ENCODE peak calls at places on chromosome 16, in six cellular contexts. Y, K, A, D, X and I are unnamed samples.

GRCh38 chr16:29995330-29995910 is at the start of gene HIRIP3:
- DNase-seq in D (peak), Y (peak), A (peak), X (peak), K (peak), I (peak)

GRCh38 chr16:76653390-76654026 is 376.3 kb downstream of the CNTNAP4 start:
- DNase-seq in X (no peak), A (peak), D (no peak), K (no peak), Y (no peak), I (no peak)

GRCh38 chr16:23795369-23795768 is 40.4 kb upstream of the PRKCB start:
- DNase-seq in X (no peak), D (no peak), Y (no peak), A (no peak), K (no peak), I (no peak)

GRCh38 chr16:58128181-58128631 is 975 bp downstream of the CFAP20 start:
- DNase-seq in K (peak), D (no peak), A (no peak), Y (no peak), X (no peak), I (no peak)

GRCh38 chr16:8048433-8048832 is 541.9 kb downstream of the TMEM114 start:
- DNase-seq in K (no peak), Y (no peak), A (no peak), X (no peak), D (no peak), I (no peak)

GRCh38 chr16:67000384-67001158 is 12.2 kb downstream of the CES4A start:
- DNase-seq in K (peak), A (peak), D (peak), X (peak), Y (no peak), I (peak)

GRCh38 chr16:24045641-24046040 is 209.9 kb downstream of the PRKCB start:
- DNase-seq in Y (no peak), D (no peak), K (no peak), X (no peak), A (peak), I (no peak)

GRCh38 chr16:65782537-65783290 is 583.8 kb upstream of the CDH5 start:
- DNase-seq in K (no peak), X (no peak), Y (no peak), A (no peak), D (peak), I (no peak)

GRCh38 chr16:84184775-84185174 is 2.1 kb downstream of the TAF1C start:
- DNase-seq in X (no peak), A (no peak), D (no peak), Y (no peak), K (peak), I (no peak)

GRCh38 chr16:13866073-13866472 is 53.9 kb upstream of the ERCC4 start:
- DNase-seq in A (peak), K (peak), X (peak), D (peak), Y (no peak), I (no peak)

GRCh38 chr16:70460737-70461261 is 6.4 kb downstream of the FCSK start:
- DNase-seq in Y (no peak), A (peak), D (no peak), X (no peak), K (no peak), I (no peak)

GRCh38 chr16:1613728-1614225 is 1.6 kb downstream of the CRAMP1 start:
- DNase-seq in A (peak), D (peak), Y (no peak), X (no peak), K (no peak), I (no peak)

DNA sequence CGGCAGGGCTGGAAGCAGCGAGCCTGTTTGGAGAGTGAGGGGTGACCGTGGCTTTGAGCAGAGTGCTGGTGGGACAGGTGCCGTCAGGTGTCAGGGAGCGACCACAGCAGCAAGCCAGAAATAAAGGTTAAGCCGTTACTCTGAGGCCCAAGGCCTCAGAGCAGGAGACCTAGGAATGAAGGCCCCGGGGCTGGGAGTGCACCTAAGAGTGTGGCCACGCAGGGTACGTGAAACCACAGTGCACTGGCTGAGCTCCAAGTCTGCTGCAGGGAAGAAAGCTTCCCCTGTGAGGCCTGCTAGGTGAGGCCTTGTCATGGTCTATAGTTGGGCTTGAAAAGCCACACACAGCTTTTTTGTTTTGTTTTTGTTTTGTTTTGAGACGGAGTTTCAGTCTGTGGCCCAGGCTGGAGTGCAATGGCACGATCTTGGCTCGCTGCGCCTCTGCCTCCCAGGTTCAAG is 8.7 kb downstream of the CLUAP1 start:
- DNase-seq in D (no peak), X (no peak), Y (no peak), A (no peak), K (peak), I (no peak)
- H3K27ac ChIP-seq in D (no peak), X (no peak), Y (no peak), A (no peak), K (no peak), I (no peak)

GRCh38 chr16:19757762-19758595 is 39.9 kb downstream of the IQCK start:
- DNase-seq in Y (no peak), X (no peak), K (no peak), A (no peak), D (no peak), I (no peak)
- H3K27ac ChIP-seq in Y (no peak), X (no peak), K (no peak), A (no peak), D (no peak), I (peak)

DNA sequence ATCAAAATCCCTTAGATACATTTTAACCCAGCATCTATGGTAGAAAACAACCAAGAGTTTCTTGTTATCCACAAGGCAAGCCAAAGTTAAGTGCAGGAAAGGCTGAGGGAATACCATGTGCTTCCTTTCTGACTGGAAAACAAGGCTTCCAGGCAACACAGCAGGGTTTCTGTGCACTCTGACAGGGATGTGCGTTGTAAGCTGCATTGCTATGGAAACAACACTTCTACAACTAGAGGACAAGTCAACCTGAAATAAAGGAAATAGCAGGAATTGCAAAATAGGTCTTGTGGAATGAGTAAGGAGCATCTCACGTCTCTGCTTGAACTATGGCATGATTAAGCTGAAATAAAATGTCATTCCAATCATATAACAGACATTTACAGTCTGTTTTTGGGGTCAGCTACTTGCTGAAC is 55.3 kb downstream of the CFDP1 start:
- DNase-seq in Y (no peak), A (no peak), D (no peak), X (no peak), K (no peak), I (peak)
- H3K27ac ChIP-seq in Y (no peak), A (peak), D (no peak), X (no peak), K (no peak), I (no peak)

GRCh38 chr16:86836503-86837125 is 258.3 kb downstream of the FOXL1 start:
- DNase-seq in X (no peak), D (no peak), Y (no peak), A (no peak), K (no peak), I (no peak)
- H3K27ac ChIP-seq in X (no peak), D (peak), Y (no peak), A (no peak), K (no peak), I (no peak)

GRCh38 chr16:10964891-10965326 is 20.5 kb downstream of the CLEC16A start:
- DNase-seq in K (no peak), Y (no peak), D (no peak), A (no peak), X (no peak), I (no peak)

GRCh38 chr16:10961231-10961630 is 16.9 kb downstream of the CLEC16A start:
- DNase-seq in D (peak), K (no peak), A (no peak), Y (peak), X (peak), I (no peak)

GRCh38 chr16:10966129-10966528 is 21.8 kb downstream of the CLEC16A start:
- DNase-seq in X (no peak), D (no peak), A (no peak), K (no peak), Y (no peak), I (no peak)

GRCh38 chr16:10965440-10966039 is 21.2 kb downstream of the CLEC16A start:
- DNase-seq in K (no peak), D (no peak), Y (no peak), X (no peak), A (no peak), I (no peak)

GRCh38 chr16:10964039-10964890 is 19.9 kb downstream of the CLEC16A start:
- DNase-seq in Y (peak), A (peak), K (peak), X (peak), D (peak), I (peak)
- H3K27ac ChIP-seq in Y (peak), A (no peak), K (no peak), X (peak), D (peak), I (no peak)